ENCODE peak calls at places on chromosomes 12 and 14, in six cellular contexts. S is fibroblast of gingiva; Q is RWPE1; Y is activated T-cell treated with anti-CD3 and anti-CD28 coated beads, Interleukin-2, amount 50 U/mL, for 72 hours; U is heart right ventricle; P is GM20000. X is an unnamed sample.

GRCh38 chr12:71708658-71709057 is 22.8 kb downstream of the TMEM19 start:
- DNase-seq in U (no peak), Q (no peak), S (peak), Y (no peak), P (no peak), X (no peak)

GRCh38 chr14:39217214-39217879 is 16.4 kb upstream of the MIA2 start:
- DNase-seq in P (no peak), Q (no peak), S (no peak), Y (no peak), U (no peak), X (no peak)

GRCh38 chr12:75481013-75481705 is 604 bp downstream of the GLIPR1 start:
- DNase-seq in U (no peak), P (no peak), S (peak), Q (no peak), Y (no peak), X (no peak)

GRCh38 chr12:81450920-81451739 is 308.0 kb downstream of the PPFIA2 start:
- DNase-seq in Y (no peak), Q (peak), S (peak), P (peak), U (no peak), X (no peak)

GRCh38 chr12:119412811-119413794 is 78.6 kb downstream of the CCDC60 start:
- DNase-seq in Q (peak), S (peak), U (peak), Y (peak), P (peak), X (peak)

GRCh38 chr14:80364274-80364673 is 153.0 kb upstream of the DIO2 start:
- DNase-seq in U (no peak), P (peak), S (peak), Y (no peak), Q (peak), X (no peak)

GRCh38 chr12:78864483-78865296 is at the start of gene SYT1:
- DNase-seq in Q (peak), U (peak), Y (no peak), P (no peak), S (peak), X (peak)

GRCh38 chr12:32178341-32179010 is 71.8 kb downstream of the BICD1 start:
- DNase-seq in Y (no peak), U (no peak), Q (no peak), S (no peak), P (no peak), X (no peak)

GRCh38 chr12:66055837-66056319 is 74.7 kb downstream of the LLPH start:
- DNase-seq in P (peak), Y (no peak), Q (no peak), U (no peak), S (peak), X (no peak)

GRCh38 chr14:75587388-75587787 is 9.0 kb downstream of the FLVCR2 start:
- DNase-seq in Q (no peak), S (no peak), U (no peak), P (no peak), Y (no peak), X (no peak)

GRCh38 chr12:20212658-20213387 is 155.5 kb upstream of the PDE3A start:
- DNase-seq in U (peak), P (no peak), S (peak), Y (no peak), Q (peak), X (peak)

GRCh38 chr14:56514663-56515371 is 64.8 kb upstream of the TMEM260 start:
- DNase-seq in P (no peak), S (no peak), Q (no peak), U (no peak), Y (peak), X (no peak)

GRCh38 chr12:45674583-45674982 is 54.9 kb upstream of the ARID2 start:
- DNase-seq in P (no peak), Y (no peak), Q (peak), S (peak), U (peak), X (no peak)

GRCh38 chr12:124778411-124778810 is 85.3 kb downstream of the SCARB1 start:
- DNase-seq in P (no peak), Y (peak), U (no peak), S (no peak), Q (no peak), X (no peak)

GRCh38 chr12:7081037-7081436 is 11.2 kb downstream of the C1R start:
- DNase-seq in P (no peak), Q (no peak), Y (no peak), S (no peak), U (no peak), X (no peak)